ENCODE peak calls at places on chromosomes 2 and 18, in four cellular contexts. P, F, I and Z are unnamed samples. For H3K4me1, the result is how much of the 10 kb centered on the place peaks cover.

GRCh38 chr2:220068877-220069276 is 441.4 kb downstream of the SLC4A3 start:
- DNase-seq in P (no peak), F (no peak), I (no peak), Z (no peak)

GRCh38 chr2:104598636-104599035 is 255.3 kb upstream of the POU3F3 start:
- DNase-seq in P (no peak), F (no peak), I (no peak), Z (no peak)

GRCh38 chr2:60629263-60629662 is 75.8 kb upstream of the BCL11A start:
- DNase-seq in P (no peak), F (no peak), I (no peak), Z (no peak)

GRCh38 chr2:168849610-168850009 is 40.6 kb downstream of the SPC25 start:
- DNase-seq in P (peak), F (no peak), I (peak), Z (peak)

GRCh38 chr18:13422541-13423147 is 204.1 kb downstream of the LDLRAD4 start:
- DNase-seq in P (no peak), F (no peak), I (no peak), Z (no peak)

GRCh38 chr2:42928692-42929576 is 136.6 kb upstream of the HAAO start:
- DNase-seq in P (no peak), F (no peak), I (peak), Z (peak)

GRCh38 chr2:189318761-189319160 is 122.5 kb upstream of the WDR75 start:
- DNase-seq in P (no peak), F (no peak), I (no peak), Z (no peak)

GRCh38 chr2:2232167-2232566 is 98.9 kb downstream of the MYT1L start:
- DNase-seq in P (no peak), F (no peak), I (no peak), Z (no peak)

GRCh38 chr2:70946832-70947442 is 11.2 kb downstream of the ATP6V1B1 start:
- DNase-seq in P (no peak), F (no peak), I (peak), Z (peak)

GRCh38 chr2:56299166-56299806 is 115.5 kb downstream of the CCDC85A start:
- DNase-seq in P (no peak), F (no peak), I (no peak), Z (peak)

GRCh38 chr2:233076749-233077148 is 16.6 kb downstream of the INPP5D start:
- DNase-seq in P (no peak), F (no peak), I (no peak), Z (peak)

GRCh38 chr2:3147641-3148530 is 229.7 kb downstream of the EIPR1 start:
- DNase-seq in P (no peak), F (no peak), I (no peak), Z (no peak)

GRCh38 chr2:22450831-22451230 is 934.1 kb upstream of the KLHL29 start:
- DNase-seq in P (no peak), F (no peak), I (no peak), Z (no peak)

GRCh38 chr2:201235865-201236811 is 24.2 kb upstream of the CASP8 start:
- DNase-seq in P (no peak), F (peak), I (peak), Z (peak)

GRCh38 chr2:177758591-177759371 is 313.8 kb downstream of the PDE11A start:
- DNase-seq in P (peak), F (no peak), I (peak), Z (peak)

GRCh38 chr18:8351173-8351572 is 258.1 kb upstream of the RAB12 start:
- DNase-seq in P (no peak), F (no peak), I (no peak), Z (no peak)

GRCh38 chr2:231296401-231296800 is 98.0 kb downstream of the ARMC9 start:
- DNase-seq in P (no peak), F (no peak), I (no peak), Z (no peak)

GRCh38 chr2:226079677-226080076 is 680.2 kb downstream of the NYAP2 start:
- DNase-seq in P (no peak), F (no peak), I (no peak), Z (no peak)

GRCh38 chr2:21820271-21820670 is 696.5 kb downstream of the TDRD15 start:
- DNase-seq in P (no peak), F (no peak), I (no peak), Z (no peak)

GRCh38 chr2:147560810-147561521 is 283.9 kb upstream of the ACVR2A start:
- DNase-seq in P (no peak), F (no peak), I (no peak), Z (no peak)

GRCh38 chr2:202104286-202104870 is 31.3 kb downstream of the KIAA2012 start:
- DNase-seq in P (peak), F (no peak), I (peak), Z (peak)

GRCh38 chr18:69161383-69162028 is 239.2 kb upstream of the DOK6 start:
- DNase-seq in P (no peak), F (no peak), I (no peak), Z (no peak)

GRCh38 chr2:229087843-229088520 is 183.1 kb downstream of the PID1 start:
- DNase-seq in P (no peak), F (no peak), I (no peak), Z (no peak)

GRCh38 chr18:11553098-11553940 is 56.1 kb upstream of the SLC35G4 start:
- DNase-seq in P (peak), F (no peak), I (no peak), Z (peak)

GRCh38 chr2:176187306-176188217 is 906 bp upstream of the HOXD1 start:
- DNase-seq in P (no peak), F (no peak), I (peak), Z (peak)

GRCh38 chr18:12855886-12856285 is 28.2 kb downstream of the PTPN2 start:
- DNase-seq in P (no peak), F (no peak), I (no peak), Z (no peak)

GRCh38 chr2:151297882-151298281 is 8.4 kb upstream of the NMI start:
- DNase-seq in P (no peak), F (no peak), I (no peak), Z (peak)

GRCh38 chr2:174596994-174597346 is 634 bp downstream of the WIPF1 start:
- DNase-seq in P (no peak), F (no peak), I (no peak), Z (no peak)

GRCh38 chr2:47414682-47415458 is 11.9 kb downstream of the MSH2 start:
- DNase-seq in P (no peak), F (no peak), I (no peak), Z (no peak)

GRCh38 chr2:23330214-23330613 is 54.8 kb upstream of the KLHL29 start:
- DNase-seq in P (peak), F (no peak), I (no peak), Z (peak)

GRCh38 chr2:163612332-163612731 is 123.5 kb downstream of the FIGN start:
- DNase-seq in P (no peak), F (no peak), I (no peak), Z (no peak)

GRCh38 chr2:135002836-135003235 is 44.4 kb downstream of the MAP3K19 start:
- DNase-seq in P (no peak), F (no peak), I (no peak), Z (no peak)

GRCh38 chr18:33946322-33946721 is 278.4 kb downstream of the NOL4 start:
- DNase-seq in P (no peak), F (no peak), I (no peak), Z (no peak)

GRCh38 chr18:3682061-3682460 is 232.1 kb downstream of the TGIF1 start:
- DNase-seq in P (no peak), F (no peak), I (no peak), Z (no peak)

DNA sequence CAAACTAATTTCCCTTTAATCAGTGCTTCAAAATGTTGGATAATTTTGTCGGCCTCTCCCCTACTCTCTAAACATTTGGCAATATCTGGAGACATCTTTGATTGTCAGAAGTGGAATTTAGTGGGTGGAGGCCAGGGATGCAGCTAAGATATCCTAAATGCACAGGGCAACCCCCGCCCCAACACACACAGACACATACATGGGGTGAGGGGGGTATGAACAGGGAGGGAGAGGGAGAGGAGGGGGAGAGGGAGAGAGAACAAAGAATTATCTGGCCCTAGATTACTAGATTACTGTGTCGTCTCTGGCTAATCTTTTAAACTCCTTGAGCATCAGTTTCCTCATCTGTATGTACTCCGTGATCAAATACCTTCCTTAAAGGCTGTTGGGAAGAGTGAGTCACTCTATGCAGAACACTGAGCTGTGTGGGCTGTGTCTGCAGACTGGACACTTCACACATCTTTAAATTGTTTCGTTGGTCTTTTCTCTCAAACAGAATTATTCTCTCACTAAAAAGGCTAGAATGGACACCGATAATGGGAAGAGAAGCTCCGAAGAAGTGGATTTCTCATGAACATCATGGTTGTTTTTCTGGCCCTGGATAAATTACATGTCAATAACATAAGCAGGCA is 2.9 kb downstream of the RNF149 start:
- DNase-seq in P (no peak), F (no peak), I (no peak), Z (peak)
- H3K4me1 ChIP-seq in P (under half), F (half or more), I (half or more), Z (under half)

DNA sequence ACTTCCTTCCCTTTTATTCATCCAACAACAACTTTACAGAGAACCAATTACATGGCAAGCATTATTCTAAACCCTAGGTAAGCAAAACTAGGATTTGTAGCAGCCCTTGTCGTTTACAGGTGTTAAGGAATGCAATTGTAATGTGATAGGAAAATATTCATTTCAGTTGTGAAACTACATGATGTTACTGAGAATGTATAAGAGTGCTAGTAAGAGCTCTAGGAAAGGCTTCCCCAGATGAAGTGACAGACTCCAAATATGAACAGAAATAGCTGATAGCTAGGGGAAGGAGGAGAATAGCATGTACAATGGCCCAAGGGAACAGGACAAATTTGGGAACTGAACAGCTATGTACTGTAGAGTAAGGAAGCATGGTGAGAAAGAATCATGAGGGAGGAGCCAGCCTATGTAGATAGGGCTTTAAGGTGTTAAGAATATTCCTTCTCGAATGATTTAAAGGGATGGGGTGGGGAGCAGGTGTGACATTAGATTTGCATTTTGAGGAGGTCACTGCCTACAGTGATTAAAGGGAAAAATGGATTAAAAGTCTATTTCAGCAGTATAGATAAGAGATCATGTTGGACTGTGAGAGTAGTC is 31.7 kb downstream of the RPE start:
- DNase-seq in P (no peak), F (no peak), I (no peak), Z (no peak)
- TF ChIP-seq POLR2AphosphoS5 in P (no peak), F (no peak), I (no peak), Z (no peak)

GRCh38 chr2:182148344-182148743 is 162.7 kb downstream of the PPP1R1C start:
- DNase-seq in P (no peak), F (no peak), I (no peak), Z (no peak)

GRCh38 chr2:182144039-182144779 is 158.6 kb downstream of the PPP1R1C start:
- DNase-seq in P (no peak), F (no peak), I (no peak), Z (peak)

GRCh38 chr2:182142062-182142461 is 156.4 kb downstream of the PPP1R1C start:
- DNase-seq in P (no peak), F (no peak), I (no peak), Z (peak)

DNA sequence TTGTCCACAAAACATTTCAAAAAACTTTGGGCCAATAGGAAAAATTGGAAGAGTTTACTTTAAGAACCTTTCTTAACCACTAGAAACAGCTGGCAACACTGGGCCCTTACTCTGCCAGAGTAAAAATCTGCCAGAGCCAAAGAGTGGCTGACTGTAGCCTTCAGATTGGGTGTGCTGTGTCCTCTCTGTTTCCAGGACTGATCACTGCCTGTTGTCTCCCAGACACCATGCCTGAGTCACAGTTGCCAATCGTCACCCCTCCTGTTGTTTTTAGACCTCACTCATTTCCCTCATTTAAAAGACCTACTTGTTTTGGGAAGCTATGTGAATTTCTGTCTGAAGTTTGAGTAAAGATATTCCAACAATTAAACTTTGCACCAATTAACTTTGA is 159.1 kb downstream of the PPP1R1C start:
- DNase-seq in P (no peak), F (no peak), I (no peak), Z (peak)
- H3K27ac ChIP-seq in P (no peak), F (no peak), I (no peak), Z (peak)

GRCh38 chr2:240972636-240973521 is 25.5 kb upstream of the SNED1 start:
- DNase-seq in P (no peak), F (no peak), I (no peak), Z (no peak)

GRCh38 chr2:240970816-240971215 is 27.6 kb upstream of the SNED1 start:
- DNase-seq in P (no peak), F (no peak), I (no peak), Z (no peak)

GRCh38 chr2:240970104-240970503 is 28.3 kb upstream of the SNED1 start:
- DNase-seq in P (no peak), F (no peak), I (no peak), Z (no peak)

GRCh38 chr2:240972201-240972600 is 26.2 kb upstream of the SNED1 start:
- DNase-seq in P (no peak), F (no peak), I (no peak), Z (no peak)

DNA sequence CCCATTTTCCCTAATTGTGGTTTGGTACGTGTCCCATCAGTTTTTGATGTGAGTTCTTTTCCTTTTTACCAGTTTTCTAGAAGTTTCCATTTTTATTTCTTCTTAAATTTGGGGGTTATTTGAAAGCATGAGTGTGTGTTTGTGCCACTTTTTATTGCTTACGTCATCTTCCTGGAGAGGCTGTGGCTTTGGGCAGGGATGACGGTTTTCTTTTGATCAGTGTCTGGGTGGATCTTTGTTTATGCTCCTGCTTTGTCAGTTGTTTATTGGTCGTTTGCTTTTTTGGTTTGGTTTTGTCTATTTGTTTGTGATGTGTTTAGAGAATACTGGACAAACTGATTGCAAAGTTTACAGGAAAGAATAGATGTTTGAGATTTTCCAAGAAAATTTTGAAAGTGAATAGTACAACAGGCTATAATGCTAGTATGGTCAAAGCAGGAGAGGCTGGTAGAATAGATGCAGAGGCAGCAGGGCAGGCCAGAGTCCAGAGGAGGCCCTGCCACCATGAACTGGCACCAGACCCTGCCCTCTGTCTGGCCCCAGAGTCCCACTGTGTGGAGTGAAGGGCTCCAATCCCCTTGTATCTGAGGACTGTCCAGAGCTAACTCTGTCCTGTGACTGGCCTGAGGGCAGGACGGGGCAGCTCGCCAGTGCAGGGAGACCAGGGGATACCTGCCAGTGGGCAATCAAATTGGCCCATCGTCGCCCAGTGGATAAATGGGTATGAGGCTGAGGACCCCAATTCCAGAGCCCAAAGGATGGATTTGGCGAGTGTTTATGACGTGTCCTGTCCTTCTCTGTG is 23.4 kb upstream of the SNED1 start:
- DNase-seq in P (no peak), F (no peak), I (no peak), Z (no peak)
- H3K4me1 ChIP-seq in P (under half), F (under half), I (under half), Z (under half)

DNA sequence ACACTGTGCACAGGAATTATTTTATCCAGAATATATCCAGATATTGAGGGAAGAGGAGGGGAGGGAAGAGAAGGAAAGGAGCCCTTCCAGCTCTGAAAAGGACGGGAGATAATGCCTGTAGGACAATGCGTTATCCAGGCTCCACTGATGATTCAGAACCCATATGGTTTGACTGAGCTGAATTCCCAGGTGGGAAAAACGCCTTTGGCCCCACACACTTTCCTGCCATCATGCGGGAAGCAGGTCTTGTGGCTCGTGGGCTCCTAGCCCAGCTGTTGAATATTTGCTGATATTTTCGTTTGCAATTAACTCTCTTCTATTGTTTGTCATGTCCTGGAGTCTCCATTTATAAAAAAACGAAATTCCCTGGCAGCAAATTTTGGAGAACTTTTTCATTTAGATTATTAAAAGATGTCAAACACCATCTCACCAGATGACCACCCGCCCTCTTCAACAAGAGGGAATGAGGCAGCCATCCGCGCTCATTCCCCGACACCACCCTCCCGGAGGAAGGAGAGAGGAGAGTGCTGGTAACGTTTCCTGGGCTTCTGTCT is 8.9 kb downstream of the COL6A3 start:
- DNase-seq in P (no peak), F (no peak), I (no peak), Z (no peak)
- TF ChIP-seq POLR2AphosphoS5 in P (no peak), F (no peak), I (no peak), Z (no peak)